ENCODE peak calls at places on chromosomes 2 and 18, in ten cellular contexts. P, V, A, O, B, W, Q, C, N and K are unnamed samples.

GRCh38 chr2:95159690-95160449 is at the start of gene ZNF514:
- DNase-seq in W (peak), O (peak), C (peak), V (peak), B (peak), P (peak), N (peak), A (peak), Q (peak), K (peak)

GRCh38 chr2:43367014-43367782 is 140.8 kb upstream of the ZFP36L2 start:
- DNase-seq in N (no peak), O (peak), P (no peak), C (no peak), A (no peak), W (no peak), V (no peak), B (no peak), Q (no peak), K (no peak)

GRCh38 chr2:96649342-96649741 is 6.8 kb downstream of the FER1L5 start:
- DNase-seq in W (no peak), N (no peak), Q (no peak), P (no peak), O (no peak), C (no peak), V (no peak), B (no peak), A (no peak), K (no peak)

GRCh38 chr2:227973241-227973640 is 101.8 kb downstream of the DAW1 start:
- DNase-seq in A (no peak), P (no peak), Q (no peak), C (no peak), N (no peak), B (no peak), O (no peak), V (no peak), W (no peak), K (no peak)

GRCh38 chr2:96264656-96265348 is 995 bp downstream of the TMEM127 start:
- DNase-seq in V (peak), O (peak), N (no peak), A (no peak), B (peak), W (peak), P (peak), Q (peak), C (peak), K (peak)

GRCh38 chr18:7824970-7825369 is 257.9 kb downstream of the PTPRM start:
- DNase-seq in O (no peak), Q (no peak), C (no peak), P (peak), A (peak), N (no peak), V (no peak), B (no peak), W (no peak), K (no peak)

GRCh38 chr2:136361521-136361920 is 243.6 kb upstream of the CXCR4 start:
- DNase-seq in O (no peak), N (no peak), V (no peak), P (no peak), B (no peak), W (no peak), C (no peak), A (no peak), Q (no peak), K (no peak)

GRCh38 chr2:125837108-125837507 is 818.9 kb upstream of the GYPC start:
- DNase-seq in V (no peak), O (no peak), Q (peak), C (peak), N (no peak), A (no peak), P (no peak), B (no peak), W (no peak), K (no peak)

GRCh38 chr18:66533693-66534092 is 70.2 kb downstream of the CDH19 start:
- DNase-seq in C (no peak), P (no peak), W (no peak), O (no peak), Q (no peak), N (no peak), B (no peak), A (no peak), V (no peak), K (no peak)

GRCh38 chr2:54063967-54064535 is 51.4 kb upstream of the ACYP2 start:
- DNase-seq in N (no peak), W (no peak), B (no peak), Q (no peak), P (no peak), V (no peak), C (no peak), O (no peak), A (no peak), K (no peak)

GRCh38 chr2:137942785-137943034 is 21.6 kb upstream of the HNMT start:
- DNase-seq in P (no peak), V (no peak), W (no peak), A (no peak), N (no peak), Q (no peak), O (no peak), C (no peak), B (no peak), K (no peak)

GRCh38 chr18:26429535-26429934 is 118.8 kb downstream of the KCTD1 start:
- DNase-seq in C (peak), N (no peak), Q (no peak), W (no peak), B (no peak), V (peak), A (peak), P (peak), O (no peak), K (no peak)

GRCh38 chr18:25862881-25863600 is 227.4 kb downstream of the SS18 start:
- DNase-seq in C (no peak), P (no peak), B (no peak), A (no peak), W (no peak), V (no peak), O (no peak), Q (no peak), N (no peak), K (no peak)

GRCh38 chr2:9941196-9941995 is 10.1 kb upstream of the GRHL1 start:
- DNase-seq in O (peak), C (peak), V (peak), W (no peak), P (peak), A (no peak), B (no peak), N (no peak), Q (peak), K (no peak)

GRCh38 chr2:187711122-187711521 is 156.9 kb upstream of the TFPI start:
- DNase-seq in V (no peak), N (no peak), C (no peak), A (no peak), B (no peak), W (no peak), O (no peak), Q (no peak), P (no peak), K (no peak)

GRCh38 chr2:61707984-61708852 is 145.6 kb downstream of the FAM161A start:
- DNase-seq in C (no peak), W (peak), B (no peak), A (peak), P (peak), V (peak), Q (no peak), N (no peak), O (peak), K (peak)

GRCh38 chr2:235106874-235107639 is 155.2 kb downstream of the SH3BP4 start:
- DNase-seq in V (peak), Q (peak), B (no peak), O (peak), C (peak), P (peak), W (no peak), N (no peak), A (peak), K (peak)

GRCh38 chr2:97910403-97911209 is 85.1 kb downstream of the TMEM131 start:
- DNase-seq in B (no peak), O (no peak), Q (no peak), A (no peak), W (no peak), C (no peak), P (no peak), N (no peak), V (no peak), K (no peak)

GRCh38 chr2:21317131-21317530 is 193.4 kb downstream of the TDRD15 start:
- DNase-seq in C (peak), N (no peak), P (peak), Q (peak), W (no peak), B (no peak), O (peak), A (peak), V (peak), K (peak)

GRCh38 chr18:24584777-24585176 is 124.3 kb downstream of the HRH4 start:
- DNase-seq in V (no peak), O (no peak), W (no peak), N (no peak), Q (no peak), A (no peak), P (no peak), C (peak), B (no peak), K (no peak)

GRCh38 chr18:27887711-27888495 is 289.0 kb downstream of the CDH2 start:
- DNase-seq in A (no peak), V (peak), C (no peak), O (no peak), P (peak), W (no peak), B (no peak), N (no peak), Q (no peak), K (no peak)

GRCh38 chr18:39845673-39846072 is 2109.4 kb upstream of the PIK3C3 start:
- DNase-seq in A (no peak), O (no peak), P (no peak), C (no peak), B (no peak), W (no peak), V (no peak), Q (no peak), N (no peak), K (no peak)

GRCh38 chr2:241947876-241948275 is 78.3 kb downstream of the RTP5 start:
- DNase-seq in V (no peak), A (no peak), P (no peak), W (no peak), O (no peak), C (no peak), B (no peak), N (no peak), Q (no peak), K (no peak)

GRCh38 chr2:12720181-12720580 is 3.4 kb downstream of the TRIB2 start:
- DNase-seq in W (no peak), N (no peak), V (peak), P (no peak), B (no peak), A (no peak), Q (no peak), C (peak), O (no peak), K (no peak)

GRCh38 chr18:75221902-75222301 is 11.3 kb downstream of the TSHZ1 start:
- DNase-seq in A (no peak), V (peak), Q (no peak), O (no peak), N (no peak), B (no peak), P (no peak), W (no peak), C (no peak), K (no peak)

GRCh38 chr18:63439334-63439733 is 17.1 kb upstream of the VPS4B start:
- DNase-seq in P (peak), N (no peak), B (no peak), A (no peak), V (peak), W (peak), C (peak), O (peak), Q (peak), K (peak)

GRCh38 chr2:240465765-240466578 is 30.5 kb downstream of the GPC1 start:
- DNase-seq in N (no peak), A (peak), Q (peak), B (peak), C (no peak), V (no peak), W (peak), O (no peak), P (no peak), K (no peak)

GRCh38 chr2:43605851-43606250 is 10.0 kb upstream of the THADA start:
- DNase-seq in P (no peak), C (no peak), N (no peak), A (no peak), Q (no peak), W (no peak), B (no peak), O (no peak), V (no peak), K (no peak)

GRCh38 chr18:13235981-13236380 is 17.4 kb downstream of the LDLRAD4 start:
- DNase-seq in Q (peak), C (no peak), P (no peak), A (no peak), O (no peak), W (no peak), B (no peak), N (no peak), V (no peak), K (no peak)

GRCh38 chr2:128807317-128807716 is 488.6 kb upstream of the HS6ST1 start:
- DNase-seq in A (no peak), B (no peak), Q (no peak), W (no peak), P (no peak), O (no peak), C (no peak), N (no peak), V (no peak), K (no peak)

GRCh38 chr2:24334245-24334633 is 26.1 kb downstream of the ITSN2 start:
- DNase-seq in C (no peak), O (no peak), W (no peak), N (no peak), Q (no peak), V (peak), P (peak), B (peak), A (peak), K (no peak)

GRCh38 chr18:25503567-25504081 is 151.7 kb upstream of the ZNF521 start:
- DNase-seq in A (peak), C (peak), O (no peak), W (no peak), B (no peak), N (no peak), P (peak), V (peak), Q (peak), K (no peak)

GRCh38 chr18:57959278-57959677 is 84.7 kb upstream of the NEDD4L start:
- DNase-seq in W (no peak), A (peak), O (peak), C (peak), P (peak), Q (peak), N (no peak), B (peak), V (peak), K (peak)

GRCh38 chr18:49901862-49902340 is 88.6 kb upstream of the ACAA2 start:
- DNase-seq in Q (no peak), W (no peak), C (no peak), N (no peak), A (no peak), V (no peak), O (no peak), P (no peak), B (no peak), K (no peak)

GRCh38 chr2:133986076-133986837 is 267.6 kb upstream of the MGAT5 start:
- DNase-seq in A (peak), C (peak), B (no peak), N (no peak), O (no peak), P (peak), V (no peak), W (no peak), Q (no peak), K (no peak)

GRCh38 chr2:18119883-18120282 is 241.4 kb downstream of the KCNS3 start:
- DNase-seq in O (no peak), Q (no peak), P (no peak), V (peak), W (no peak), A (no peak), N (no peak), C (no peak), B (no peak), K (no peak)

GRCh38 chr2:118807668-118808428 is 39.6 kb downstream of the EN1 start:
- DNase-seq in V (no peak), N (no peak), P (no peak), B (no peak), A (no peak), Q (peak), O (no peak), W (no peak), C (peak), K (no peak)
- H3K4me3 ChIP-seq in V (no peak), N (no peak), P (no peak), B (peak), A (no peak), Q (no peak), O (no peak), W (no peak), C (no peak), K (no peak)

DNA sequence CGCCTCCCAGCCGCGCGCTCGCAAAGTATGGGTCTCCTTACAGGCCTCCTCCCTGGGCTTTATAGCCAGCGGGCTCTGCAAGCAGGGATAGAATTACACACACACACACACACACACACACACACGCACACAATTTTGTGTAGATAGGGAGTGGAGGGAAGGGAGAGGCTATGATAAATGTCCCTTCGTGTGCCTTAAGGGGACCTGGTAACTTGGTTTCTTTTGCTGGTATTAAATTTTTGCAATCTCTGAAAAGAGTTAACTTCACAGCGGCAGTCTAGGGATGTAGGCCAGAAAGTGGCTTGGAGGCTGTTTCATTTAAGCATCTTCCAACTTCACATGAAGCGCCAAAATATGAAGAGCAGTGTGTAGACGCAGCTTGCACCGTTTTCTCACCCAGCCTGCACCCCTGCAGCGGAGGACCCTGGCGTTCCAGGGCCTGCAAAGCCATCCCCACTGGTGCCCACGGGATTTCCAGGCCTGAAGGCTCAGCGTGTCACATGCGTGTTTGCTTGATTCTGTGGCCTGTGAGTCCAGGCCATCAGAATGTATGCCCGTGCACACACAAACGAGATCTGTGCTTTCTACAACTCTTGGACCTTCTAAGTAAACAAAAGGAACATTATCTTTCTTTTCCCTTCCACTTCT is 87.1 kb upstream of the EPB41L3 start:
- DNase-seq in Q (no peak), V (no peak), N (no peak), C (no peak), W (no peak), B (no peak), O (no peak), P (no peak), A (no peak), K (no peak)
- H3K4me3 ChIP-seq in Q (no peak), V (no peak), N (no peak), C (no peak), W (no peak), B (peak), O (no peak), P (no peak), A (peak), K (no peak)

DNA sequence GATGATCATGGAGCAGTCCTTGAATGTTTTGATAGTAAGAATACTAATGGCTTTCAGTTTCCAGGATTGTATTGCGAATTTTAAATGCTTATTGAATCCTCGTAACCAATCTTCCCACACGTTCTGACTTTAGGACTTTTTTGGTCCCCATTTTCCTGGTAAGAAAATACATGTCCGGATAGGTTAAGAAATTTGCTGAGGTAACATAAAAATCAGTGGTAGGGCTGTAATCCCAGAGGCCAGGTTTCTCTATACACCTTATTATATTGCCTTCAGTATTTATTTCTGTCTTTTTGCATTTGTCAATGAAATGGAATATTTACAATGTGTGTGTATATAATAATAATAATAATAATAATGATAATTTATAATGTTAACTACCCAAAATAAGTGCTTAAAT is 603.2 kb downstream of the TMEM182 start:
- DNase-seq in B (no peak), Q (no peak), V (no peak), A (no peak), N (no peak), C (no peak), O (no peak), W (no peak), P (no peak), K (no peak)
- H3K4me3 ChIP-seq in B (no peak), Q (no peak), V (no peak), A (no peak), N (no peak), C (no peak), O (no peak), W (no peak), P (no peak), K (no peak)

GRCh38 chr2:68423966-68424650 is 43.0 kb downstream of the FBXO48 start:
- DNase-seq in N (no peak), V (no peak), Q (no peak), B (no peak), C (no peak), O (peak), P (no peak), A (no peak), W (peak), K (peak)
- H3K4me3 ChIP-seq in N (no peak), V (no peak), Q (no peak), B (no peak), C (no peak), O (peak), P (no peak), A (no peak), W (no peak), K (no peak)

DNA sequence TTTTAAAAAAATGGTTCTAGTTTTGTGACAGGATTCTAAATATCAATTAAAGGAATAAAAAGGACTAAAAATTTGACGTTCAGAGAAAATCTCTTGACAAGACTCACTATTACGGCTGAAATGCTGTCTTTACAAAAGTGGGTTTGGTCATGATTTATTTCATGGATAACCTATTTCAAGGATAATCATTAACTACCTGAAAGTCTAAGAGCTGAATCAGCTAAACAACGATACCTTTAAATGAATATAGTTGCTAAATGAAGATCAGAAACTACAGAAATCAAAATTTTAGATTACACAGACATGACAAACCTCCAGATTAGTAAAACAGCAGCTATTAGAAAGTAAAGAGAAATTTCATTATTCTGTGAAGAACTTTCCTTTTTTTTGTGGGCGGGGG is 35.7 kb downstream of the RTTN start:
- DNase-seq in V (no peak), C (no peak), O (no peak), Q (no peak), N (no peak), W (no peak), B (no peak), P (no peak), A (no peak), K (no peak)
- H3K4me3 ChIP-seq in V (no peak), C (no peak), O (no peak), Q (no peak), N (no peak), W (no peak), B (peak), P (no peak), A (no peak), K (no peak)